ENCODE peak calls at places on chromosomes 4 and X, in ten cellular contexts. V is endothelial cell; Q is stimulated activated CD8-positive, alpha-beta memory T cell treated with anti-CD3 and anti-CD28 coated beads, Interleukin-7, amount 100 ng/mL, for 1 hour; O is tibial artery; E is T-helper 2 cell; B is CD8-positive, alpha-beta memory T cell; W is non-pigmented ciliary epithelial cell; F is midbrain; A is upper lobe of right lung; M is T-cell. J is an unnamed sample.

GRCh38 chrX:46573896-46574336 is 351 bp downstream of the CHST7 start:
- DNase-seq in O (peak; percentile 67), A (peak; percentile 80), M (peak; percentile 77), Q (peak; percentile 21), E (peak; percentile 64), B (peak; percentile 73), F (no peak), V (peak; percentile 45), W (no peak), J (peak; percentile 13)

GRCh38 chr4:101981756-101982155 is 191.2 kb downstream of the BANK1 start:
- DNase-seq in M (no peak), W (no peak), Q (no peak), A (no peak), F (no peak), E (no peak), O (no peak), B (no peak), V (no peak), J (no peak)

GRCh38 chr4:87570290-87570689 is 38.0 kb upstream of the DSPP start:
- DNase-seq in E (no peak), O (no peak), F (no peak), A (no peak), Q (no peak), W (no peak), M (no peak), B (no peak), V (no peak), J (no peak)

GRCh38 chr4:142035556-142035955 is 399.2 kb downstream of the IL15 start:
- DNase-seq in M (no peak), V (no peak), E (no peak), W (no peak), O (no peak), F (no peak), A (no peak), Q (no peak), B (no peak), J (no peak)

GRCh38 chrX:78075787-78076389 is 28.2 kb upstream of the PGK1 start:
- DNase-seq in Q (no peak), M (no peak), E (no peak), B (no peak), W (no peak), F (no peak), V (no peak), O (no peak), A (no peak), J (no peak)

GRCh38 chrX:132023896-132024386 is 839 bp downstream of the STK26 start:
- DNase-seq in E (peak; percentile 54), W (no peak), B (peak; percentile 54), A (peak; percentile 69), Q (peak; percentile 8), M (peak; percentile 3), V (no peak), O (no peak), F (no peak), J (peak; percentile 8)

GRCh38 chr4:141248029-141248428 is 27.3 kb downstream of the ZNF330 start:
- DNase-seq in Q (no peak), V (no peak), M (no peak), F (no peak), E (no peak), O (no peak), W (peak; percentile 65), A (peak; percentile 73), B (no peak), J (no peak)

GRCh38 chr4:88441696-88442095 is 15.2 kb upstream of the HERC5 start:
- DNase-seq in O (no peak), B (no peak), W (no peak), A (no peak), F (no peak), V (no peak), E (no peak), Q (no peak), M (no peak), J (no peak)

GRCh38 chr4:7226993-7227392 is 34.7 kb downstream of the SORCS2 start:
- DNase-seq in E (no peak), F (no peak), A (peak; percentile 86), M (no peak), B (no peak), Q (no peak), O (no peak), V (no peak), W (no peak), J (no peak)